ENCODE peak calls at places on chromosomes 6 and 20, in ten cellular contexts. B is NCI-H1048; K is B cell; L is D341Med; Z is activated CD8-positive, alpha-beta memory T cell treated with anti-CD3 and anti-CD28 coated beads, Interleukin-2, amount 50 U/mL, for 4 hours; Y is naive thymus-derived CD4-positive, alpha-beta T cell; N is stimulated activated CD8-positive, alpha-beta memory T cell treated with anti-CD3 and anti-CD28 coated beads, Interleukin-4, amount 100 ng/mL, for 4 hours; U is H54; S is activated T-cell treated with anti-CD3 and anti-CD28 coated beads for 48 hours; J is GOT3. I is an unnamed sample.

GRCh38 chr20:46639587-46639986 is 11.7 kb downstream of the SLC13A3 start:
- DNase-seq in B (no peak), N (no peak), J (no peak), L (no peak), Z (no peak), Y (no peak), U (no peak), S (no peak), K (no peak), I (no peak)

GRCh38 chr6:124055986-124056385 is 252.3 kb downstream of the NKAIN2 start:
- DNase-seq in N (no peak), Z (no peak), K (no peak), B (no peak), S (no peak), L (no peak), U (no peak), Y (no peak), J (no peak), I (no peak)

GRCh38 chr6:131602913-131603312 is 25.1 kb downstream of the MED23 start:
- DNase-seq in B (no peak), L (no peak), S (no peak), N (no peak), K (no peak), Z (no peak), Y (no peak), U (peak; percentile 9), J (no peak), I (peak; percentile 37)

GRCh38 chr6:45438849-45439406 is 61.2 kb upstream of the SUPT3H start:
- DNase-seq in J (no peak), B (no peak), Y (no peak), Z (no peak), K (no peak), S (no peak), N (no peak), L (no peak), U (no peak), I (no peak)

GRCh38 chr20:56414842-56415765 is 3.0 kb downstream of the CASS4 start:
- DNase-seq in B (no peak), Z (peak; percentile 62), K (no peak), N (no peak), L (no peak), J (no peak), S (peak; percentile 58), U (no peak), Y (peak; percentile 52), I (no peak)

GRCh38 chr20:41133709-41134361 is 3.5 kb upstream of the PLCG1 start:
- DNase-seq in B (no peak), S (peak; percentile 53), L (no peak), J (no peak), U (no peak), Z (peak; percentile 53), N (no peak), K (peak; percentile 56), Y (peak; percentile 45), I (no peak)

GRCh38 chr6:67629268-67629667 is 1005.8 kb upstream of the ADGRB3 start:
- DNase-seq in S (no peak), J (no peak), Y (no peak), K (no peak), L (no peak), N (no peak), B (no peak), Z (no peak), U (no peak), I (no peak)

GRCh38 chr6:85744571-85744970 is 101.9 kb upstream of the SYNCRIP start:
- DNase-seq in Y (no peak), L (no peak), K (no peak), B (no peak), N (no peak), S (no peak), J (no peak), U (no peak), Z (no peak), I (no peak)

GRCh38 chr6:147508073-147508870 is at the start of gene SAMD5:
- DNase-seq in B (peak; percentile 81), U (peak; percentile 53), K (peak; percentile 2), S (peak; percentile 29), Y (no peak), N (no peak), J (no peak), L (peak; percentile 79), Z (no peak), I (no peak)

GRCh38 chr20:23049201-23049932 is at the start of gene THBD:
- DNase-seq in Z (no peak), U (no peak), N (no peak), S (no peak), K (no peak), J (peak; percentile 45), Y (no peak), B (no peak), L (no peak), I (no peak)

GRCh38 chr20:57037689-57038088 is 228.8 kb downstream of the BMP7 start:
- DNase-seq in Z (no peak), Y (no peak), J (no peak), U (no peak), L (no peak), K (no peak), S (no peak), B (no peak), N (no peak), I (no peak)

GRCh38 chr6:113219783-113220182 is 637.4 kb upstream of the MARCKS start:
- DNase-seq in S (no peak), K (no peak), J (no peak), L (no peak), U (no peak), B (no peak), N (no peak), Z (no peak), Y (no peak), I (no peak)

GRCh38 chr6:36350681-36351091 is 14.0 kb upstream of the BNIP5 start:
- DNase-seq in L (no peak), U (no peak), S (no peak), B (no peak), Z (no peak), J (no peak), K (no peak), Y (no peak), N (no peak), I (peak; percentile 82)

GRCh38 chr6:129552413-129552812 is 157.6 kb downstream of the ARHGAP18 start:
- DNase-seq in S (no peak), U (no peak), B (no peak), L (no peak), Z (no peak), Y (no peak), J (no peak), K (no peak), N (no peak), I (no peak)

GRCh38 chr6:43402819-43403218 is 24.5 kb upstream of the ABCC10 start:
- DNase-seq in B (no peak), J (no peak), S (no peak), Y (no peak), Z (no peak), N (no peak), L (no peak), U (no peak), K (no peak), I (no peak)

GRCh38 chr6:170371588-170371987 is 65.0 kb downstream of the FAM120B start:
- DNase-seq in K (no peak), N (no peak), S (no peak), J (no peak), B (no peak), Y (no peak), Z (no peak), L (no peak), U (no peak), I (no peak)

GRCh38 chr6:139841794-139842215 is 467.4 kb upstream of the CITED2 start:
- DNase-seq in K (peak; percentile 49), B (no peak), S (no peak), Z (no peak), L (no peak), U (no peak), J (no peak), Y (no peak), N (no peak), I (no peak)

GRCh38 chr6:107943626-107944439 is 14.2 kb downstream of the SEC63 start:
- DNase-seq in S (no peak), N (no peak), K (no peak), Y (peak; percentile 20), U (no peak), L (no peak), J (no peak), B (no peak), Z (no peak), I (no peak)

GRCh38 chr6:2450546-2450945 is 205.1 kb upstream of the GMDS start:
- DNase-seq in Y (no peak), L (no peak), K (no peak), U (no peak), S (no peak), Z (no peak), B (no peak), N (no peak), J (no peak), I (no peak)

GRCh38 chr6:80698459-80698858 is 592.0 kb downstream of the BCKDHB start:
- DNase-seq in S (no peak), U (no peak), Z (no peak), Y (no peak), N (no peak), K (no peak), B (no peak), L (no peak), J (no peak), I (no peak)

GRCh38 chr6:29792123-29793035 is 35.2 kb upstream of the HLA-G start:
- DNase-seq in N (peak; percentile 57), S (peak; percentile 62), Y (peak; percentile 60), B (no peak), J (no peak), U (no peak), Z (peak; percentile 83), L (no peak), K (peak; percentile 85), I (no peak)

GRCh38 chr20:13259921-13260320 is 38.8 kb downstream of the ISM1 start:
- DNase-seq in N (no peak), B (no peak), Y (no peak), Z (no peak), S (no peak), L (no peak), U (no peak), K (no peak), J (no peak), I (no peak)

GRCh38 chr20:24868396-24868927 is 80.6 kb upstream of the CST7 start:
- DNase-seq in S (no peak), J (no peak), K (no peak), N (no peak), U (no peak), L (no peak), Y (no peak), B (no peak), Z (no peak), I (no peak)

GRCh38 chr6:42689371-42689770 is 33.0 kb downstream of the PRPH2 start:
- DNase-seq in Z (no peak), L (no peak), N (no peak), U (no peak), B (no peak), K (no peak), S (no peak), Y (no peak), J (no peak), I (no peak)

GRCh38 chr6:134415681-134416080 is 97.8 kb upstream of the SGK1 start:
- DNase-seq in J (no peak), K (no peak), U (no peak), Y (no peak), S (no peak), N (no peak), B (no peak), Z (no peak), L (no peak), I (no peak)